ENCODE peak calls at places on chromosome 17, in ten cellular contexts. P, B, C, T, L, R, X, G, F and K are unnamed samples.

GRCh38 chr17:79617304-79617703 is 6.5 kb upstream of the RBFOX3 start:
- DNase-seq in T (no peak), L (no peak), X (no peak), G (no peak), F (no peak), R (no peak), C (peak; percentile 22), B (no peak), P (no peak), K (no peak)

GRCh38 chr17:73135774-73136173 is 29.0 kb upstream of the SSTR2 start:
- DNase-seq in B (no peak), G (no peak), T (no peak), X (no peak), F (no peak), L (no peak), C (no peak), R (no peak), P (no peak), K (no peak)

GRCh38 chr17:39195568-39196160 is 1.8 kb downstream of the CACNB1 start:
- DNase-seq in R (no peak), G (no peak), B (no peak), T (no peak), F (no peak), X (no peak), P (no peak), C (no peak), L (no peak), K (no peak)

GRCh38 chr17:32142857-32143524 is 689 bp downstream of the RHOT1 start:
- DNase-seq in T (peak; percentile 32), P (peak; percentile 49), G (peak; percentile 82), C (peak; percentile 96), F (no peak), L (peak; percentile 88), X (peak; percentile 72), R (peak; percentile 93), B (peak; percentile 16), K (no peak)

GRCh38 chr17:64641499-64641898 is 20.6 kb downstream of the SMURF2 start:
- DNase-seq in F (no peak), G (no peak), B (no peak), C (no peak), L (peak; percentile 74), R (peak; percentile 60), X (no peak), T (no peak), P (no peak), K (no peak)

GRCh38 chr17:81013642-81014041 is 21.3 kb upstream of the BAIAP2 start:
- DNase-seq in R (no peak), B (no peak), L (no peak), F (no peak), C (no peak), G (no peak), T (no peak), X (peak; percentile 6), P (no peak), K (no peak)

GRCh38 chr17:63699638-63700527 is at the start of gene LIMD2:
- DNase-seq in P (no peak), L (peak; percentile 54), C (peak; percentile 94), T (no peak), X (peak; percentile 61), G (peak; percentile 72), B (no peak), F (no peak), R (peak; percentile 56), K (peak; percentile 80)

GRCh38 chr17:17416400-17417360 is 60.1 kb upstream of the MED9 start:
- DNase-seq in X (peak; percentile 58), B (no peak), R (peak; percentile 62), T (no peak), G (no peak), C (peak; percentile 45), L (peak; percentile 63), P (no peak), F (peak; percentile 38), K (peak; percentile 79)

GRCh38 chr17:50190278-50191069 is 11.0 kb downstream of the COL1A1 start:
- DNase-seq in F (no peak), P (no peak), L (no peak), T (no peak), C (no peak), R (no peak), G (no peak), X (no peak), B (no peak), K (no peak)

GRCh38 chr17:38591759-38592241 is 14.0 kb downstream of the SRCIN1 start:
- DNase-seq in P (no peak), L (peak; percentile 10), X (no peak), T (no peak), B (no peak), C (no peak), F (no peak), R (no peak), G (no peak), K (no peak)

GRCh38 chr17:31834448-31834847 is 24.6 kb downstream of the COPRS start:
- DNase-seq in C (no peak), F (no peak), X (no peak), R (no peak), P (no peak), G (no peak), B (no peak), T (no peak), L (no peak), K (no peak)

GRCh38 chr17:82333279-82334171 is at the start of gene SECTM1:
- DNase-seq in G (no peak), T (no peak), R (peak; percentile 56), B (peak; percentile 61), C (peak; percentile 82), P (peak; percentile 57), L (peak; percentile 38), F (no peak), X (peak; percentile 73), K (no peak)

GRCh38 chr17:17024778-17025300 is 17.4 kb upstream of the MPRIP start:
- DNase-seq in G (peak; percentile 49), F (no peak), T (no peak), B (no peak), C (no peak), L (no peak), P (no peak), X (no peak), R (no peak), K (no peak)

GRCh38 chr17:57234252-57235092 is 21.9 kb upstream of the MSI2 start:
- DNase-seq in X (no peak), F (no peak), G (no peak), T (no peak), P (no peak), C (no peak), L (no peak), B (no peak), R (no peak), K (no peak)

GRCh38 chr17:82003411-82004381 is 19.0 kb downstream of the CENPX start:
- DNase-seq in T (peak; percentile 84), C (peak; percentile 80), L (peak; percentile 90), F (peak; percentile 41), P (peak; percentile 86), X (peak; percentile 62), R (peak; percentile 37), B (peak; percentile 72), G (no peak), K (no peak)

GRCh38 chr17:50938821-50939541 is 72.8 kb upstream of the TOB1 start:
- DNase-seq in P (no peak), X (peak; percentile 10), T (no peak), C (no peak), F (no peak), G (no peak), B (no peak), L (no peak), R (no peak), K (no peak)

GRCh38 chr17:68621065-68621464 is 19.9 kb upstream of the FAM20A start:
- DNase-seq in P (no peak), T (no peak), C (no peak), R (no peak), L (no peak), F (no peak), B (no peak), X (no peak), G (no peak), K (no peak)
- H3K27ac ChIP-seq in P (no peak overlapping the region), T (no peak overlapping the region), C (no peak overlapping the region), R (no peak overlapping the region), L (no peak overlapping the region), F (no peak overlapping the region), B (no peak overlapping the region), X (no peak overlapping the region), G (no peak overlapping the region), K (no peak overlapping the region)

GRCh38 chr17:42016411-42016831 is 818 bp downstream of the DNAJC7 start:
- DNase-seq in C (peak; percentile 72), F (no peak), L (peak; percentile 25), P (no peak), X (no peak), B (no peak), R (no peak), T (no peak), G (no peak), K (peak; percentile 15)

GRCh38 chr17:42005128-42005527 is 12.1 kb downstream of the DNAJC7 start:
- DNase-seq in L (no peak), F (no peak), C (no peak), G (no peak), B (no peak), P (no peak), R (no peak), T (no peak), X (no peak), K (no peak)

GRCh38 chr17:42009170-42009569 is 8.1 kb downstream of the DNAJC7 start:
- DNase-seq in C (peak; percentile 70), X (no peak), T (no peak), B (no peak), F (no peak), G (no peak), R (no peak), P (no peak), L (peak; percentile 22), K (no peak)

GRCh38 chr17:42010898-42011516 is 6.2 kb downstream of the DNAJC7 start:
- DNase-seq in G (no peak), C (peak; percentile 60), T (no peak), L (peak; percentile 36), B (no peak), X (no peak), F (no peak), R (peak; percentile 33), P (no peak), K (no peak)
- H3K27ac ChIP-seq in G (peak overlapping the region; percentile 76), C (no peak overlapping the region), T (no peak overlapping the region), L (peak overlapping the region; percentile 47), B (peak overlapping the region; percentile 83), X (no peak overlapping the region), F (no peak overlapping the region), R (no peak overlapping the region), P (no peak overlapping the region), K (no peak overlapping the region)

DNA sequence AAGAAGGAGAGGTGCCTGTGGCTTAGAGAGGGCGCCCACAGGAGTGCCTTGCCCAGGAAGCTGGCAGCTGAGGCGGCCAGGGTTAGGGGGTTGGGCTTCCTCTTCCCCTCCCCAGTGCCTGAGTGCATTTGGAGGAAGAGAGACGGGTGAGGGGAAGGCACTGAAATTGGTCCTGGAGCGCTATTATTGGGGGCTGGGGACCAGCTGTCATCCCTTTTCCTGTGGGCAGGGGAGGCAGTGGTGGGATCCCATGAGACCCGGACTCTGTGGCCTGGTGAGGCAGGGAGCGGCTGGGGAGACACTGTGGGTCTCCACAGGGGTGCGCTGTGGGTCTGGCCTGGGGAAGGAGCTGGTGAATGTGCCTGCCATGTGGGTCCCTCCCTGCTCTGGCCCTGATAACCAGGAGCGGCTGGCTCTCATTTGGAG is 259.7 kb downstream of the SEC14L1 start:
- DNase-seq in X (peak; percentile 68), L (no peak), B (no peak), T (no peak), R (no peak), G (peak; percentile 64), C (peak; percentile 90), P (no peak), F (no peak), K (peak; percentile 79)
- H3K27ac ChIP-seq in X (peak overlapping the region; percentile 33), L (peak overlapping the region; percentile 58), B (peak overlapping the region; percentile 68), T (no peak overlapping the region), R (no peak overlapping the region), G (peak overlapping the region; percentile 43), C (no peak overlapping the region), P (peak overlapping the region; percentile 63), F (peak overlapping the region; percentile 34), K (peak overlapping the region; percentile 75)

GRCh38 chr17:27276653-27277156 is 17.2 kb upstream of the WSB1 start:
- DNase-seq in C (peak; percentile 96), L (no peak), P (no peak), G (peak; percentile 49), B (no peak), T (no peak), R (no peak), X (no peak), F (no peak), K (no peak)
- H3K27ac ChIP-seq in C (peak overlapping the region; percentile 85), L (no peak overlapping the region), P (no peak overlapping the region), G (no peak overlapping the region), B (no peak overlapping the region), T (no peak overlapping the region), R (no peak overlapping the region), X (no peak overlapping the region), F (no peak overlapping the region), K (no peak overlapping the region)